ENCODE peak calls at places on chromosomes 1 and 21, in four cellular contexts. S is WTC11, V is GM12865, I is EL. U is an unnamed sample.

GRCh38 chr1:216929870-216930582 is 206.8 kb upstream of the ESRRG start:
- DNase-seq in V (no peak), S (no peak), I (peak), U (no peak)

GRCh38 chr1:180905927-180906326 is 6.8 kb upstream of the KIAA1614 start:
- DNase-seq in I (no peak), S (no peak), V (no peak), U (no peak)

GRCh38 chr1:10629816-10630571 is 155.2 kb downstream of the PEX14 start:
- DNase-seq in S (peak), V (no peak), I (no peak), U (no peak)

GRCh38 chr1:156383023-156383422 is 14.0 kb downstream of the RHBG start:
- DNase-seq in V (peak), I (peak), S (peak), U (no peak)

GRCh38 chr1:156581661-156582387 is 2.3 kb downstream of the TTC24 start:
- DNase-seq in V (no peak), I (no peak), S (no peak), U (no peak)

GRCh38 chr1:75953461-75953860 is 21.3 kb upstream of the ASB17 start:
- DNase-seq in V (no peak), I (no peak), S (no peak), U (no peak)

GRCh38 chr21:42684109-42684916 is 30.9 kb downstream of the PDE9A start:
- DNase-seq in S (no peak), V (no peak), I (no peak), U (no peak)

GRCh38 chr1:226764533-226764932 is 25.5 kb upstream of the ITPKB start:
- DNase-seq in V (peak), I (no peak), S (no peak), U (no peak)

GRCh38 chr1:43766818-43767525 is 59.6 kb downstream of the ST3GAL3 start:
- DNase-seq in V (peak), S (peak), I (no peak), U (no peak)

GRCh38 chr1:168636642-168637111 is 60.3 kb downstream of the XCL1 start:
- DNase-seq in V (no peak), I (peak), S (no peak), U (no peak)

GRCh38 chr1:60171793-60172192 is 98.2 kb upstream of the C1orf87 start:
- DNase-seq in V (no peak), S (no peak), I (peak), U (peak)

GRCh38 chr21:28235169-28235892 is 757.3 kb downstream of the LTN1 start:
- DNase-seq in I (peak), S (peak), V (peak), U (no peak)

GRCh38 chr1:10556430-10557005 is 81.8 kb downstream of the PEX14 start:
- DNase-seq in I (no peak), S (peak), V (no peak), U (no peak)

GRCh38 chr1:55580845-55581332 is 365.7 kb upstream of the USP24 start:
- DNase-seq in I (peak), S (no peak), V (no peak), U (peak)

GRCh38 chr1:14758962-14759361 is 160.5 kb downstream of the KAZN start:
- DNase-seq in S (no peak), V (no peak), I (no peak), U (no peak)

GRCh38 chr1:77039739-77040138 is 172.5 kb downstream of the ST6GALNAC5 start:
- DNase-seq in V (no peak), S (no peak), I (peak), U (peak)

GRCh38 chr1:21496063-21496462 is 13.2 kb upstream of the ALPL start:
- DNase-seq in V (no peak), S (no peak), I (no peak), U (no peak)

U was measured in AG09319.